ENCODE peak calls at places on chromosomes 12 and 14, in ten cellular contexts. V is IMR-90; U is EL; L is nucleus accumbens; N is RPMI7951; R is activated CD8-positive, alpha-beta memory T cell treated with anti-CD3 and anti-CD28 coated beads for 1 hour; D is mammary epithelial cell; Q is astrocyte of the spinal cord; C is iPS-NIHi11; S is heart right ventricle. J is an unnamed sample.

GRCh38 chr14:67544590-67544989 is 11.5 kb downstream of the PLEKHH1 start:
- DNase-seq in Q (no peak), U (no peak), D (no peak), S (no peak), R (no peak), N (no peak), L (no peak), V (no peak), C (no peak), J (no peak)

GRCh38 chr12:67517181-67517887 is 131.2 kb upstream of the DYRK2 start:
- DNase-seq in L (no peak), Q (peak), V (no peak), D (peak), R (no peak), C (peak), S (peak), U (no peak), N (peak), J (no peak)

GRCh38 chr12:121712462-121713256 is at the start of gene TMEM120B:
- DNase-seq in L (peak), V (peak), Q (peak), C (peak), S (peak), N (peak), D (peak), U (peak), R (peak), J (peak)

GRCh38 chr14:99756796-99757195 is 36.4 kb upstream of the EML1 start:
- DNase-seq in C (no peak), L (no peak), U (no peak), Q (peak), N (peak), V (no peak), S (no peak), D (no peak), R (no peak), J (no peak)

GRCh38 chr12:27331299-27331926 is 1.2 kb upstream of the BMAL2 start:
- DNase-seq in L (no peak), S (no peak), U (peak), C (peak), Q (peak), V (peak), R (no peak), D (peak), N (peak), J (no peak)

GRCh38 chr12:59650594-59651229 is 54.9 kb downstream of the SLC16A7 start:
- DNase-seq in C (no peak), L (no peak), V (peak), S (no peak), D (no peak), R (no peak), U (no peak), Q (peak), N (peak), J (no peak)

GRCh38 chr12:67772276-67773169 is 124.0 kb downstream of the DYRK2 start:
- DNase-seq in R (no peak), V (peak), Q (peak), S (no peak), D (no peak), C (peak), U (peak), N (peak), L (peak), J (no peak)

GRCh38 chr12:128784030-128784770 is 39.6 kb downstream of the SLC15A4 start:
- DNase-seq in D (no peak), U (no peak), Q (peak), R (no peak), S (no peak), L (no peak), C (no peak), V (peak), N (peak), J (no peak)

GRCh38 chr14:45716506-45716905 is 463.5 kb upstream of the MIS18BP1 start:
- DNase-seq in Q (peak), L (no peak), V (no peak), C (peak), D (no peak), U (no peak), N (peak), R (no peak), S (no peak), J (no peak)

GRCh38 chr14:73253721-73254120 is 16.4 kb downstream of the PAPLN start:
- DNase-seq in C (no peak), V (no peak), D (no peak), U (no peak), Q (no peak), N (no peak), S (no peak), R (no peak), L (no peak), J (no peak)

GRCh38 chr12:76183459-76184186 is 99.1 kb upstream of the NAP1L1 start:
- DNase-seq in L (peak), S (no peak), R (no peak), N (peak), U (peak), D (peak), V (peak), C (no peak), Q (peak), J (peak)

GRCh38 chr12:4653257-4653656 is 4.3 kb downstream of the NDUFA9 start:
- DNase-seq in Q (no peak), C (no peak), S (no peak), D (no peak), V (no peak), L (no peak), U (no peak), N (no peak), R (no peak), J (no peak)

GRCh38 chr12:53735556-53735955 is 8.3 kb upstream of the CALCOCO1 start:
- DNase-seq in D (no peak), S (peak), V (no peak), U (no peak), Q (no peak), R (no peak), C (no peak), L (no peak), N (no peak), J (no peak)

GRCh38 chr12:124318336-124319020 is 23.6 kb downstream of the RFLNA start:
- DNase-seq in R (no peak), S (no peak), Q (no peak), C (no peak), L (no peak), V (no peak), U (no peak), N (no peak), D (no peak), J (no peak)

GRCh38 chr12:87995581-87996178 is 33.5 kb downstream of the C12orf50 start:
- DNase-seq in C (peak), Q (peak), S (peak), D (peak), L (peak), V (peak), U (peak), R (no peak), N (peak), J (peak)

GRCh38 chr14:78043349-78043748 is 126.8 kb upstream of the NRXN3 start:
- DNase-seq in R (no peak), D (no peak), U (no peak), Q (no peak), L (no peak), V (no peak), N (no peak), S (no peak), C (no peak), J (no peak)

GRCh38 chr12:22333186-22333745 is 1.2 kb downstream of the ST8SIA1 start:
- DNase-seq in Q (peak), U (peak), C (no peak), D (no peak), L (no peak), R (no peak), N (peak), S (no peak), V (peak), J (no peak)

GRCh38 chr14:38209572-38210159 is 2.0 kb downstream of the SSTR1 start:
- DNase-seq in R (no peak), C (peak), V (no peak), L (no peak), U (peak), S (no peak), Q (no peak), D (no peak), N (no peak), J (no peak)

GRCh38 chr14:23551266-23552028 is at the start of gene ZFHX2:
- DNase-seq in R (peak), U (peak), D (peak), L (peak), N (peak), S (peak), V (peak), C (peak), Q (peak), J (peak)

GRCh38 chr14:22821193-22822016 is 6.2 kb upstream of the SLC7A7 start:
- DNase-seq in V (no peak), R (no peak), S (no peak), C (no peak), U (no peak), N (no peak), Q (peak), D (no peak), L (no peak), J (no peak)

GRCh38 chr14:101494826-101495225 is 66.5 kb upstream of the DIO3 start:
- DNase-seq in L (no peak), Q (no peak), R (no peak), V (no peak), U (no peak), D (no peak), C (no peak), S (no peak), N (no peak), J (peak)

GRCh38 chr12:98399532-98399931 is 115.9 kb upstream of the TMPO start:
- DNase-seq in S (no peak), R (peak), U (peak), Q (peak), V (peak), C (peak), D (peak), L (no peak), N (peak), J (no peak)

GRCh38 chr14:59507063-59507751 is 22.9 kb downstream of the JKAMP start:
- DNase-seq in N (peak), C (peak), U (peak), S (no peak), R (no peak), D (peak), V (peak), Q (peak), L (no peak), J (no peak)

GRCh38 chr14:69101331-69101826 is 51.5 kb downstream of the DCAF5 start:
- DNase-seq in N (peak), S (no peak), D (peak), L (no peak), V (peak), U (peak), C (peak), Q (peak), R (no peak), J (no peak)

GRCh38 chr14:99568567-99569560 is 35.1 kb downstream of the CCDC85C start:
- DNase-seq in C (no peak), V (peak), U (peak), S (peak), Q (peak), N (peak), R (no peak), L (no peak), D (no peak), J (peak)

GRCh38 chr12:115963030-115963480 is 314.4 kb downstream of the MED13L start:
- DNase-seq in R (no peak), L (no peak), Q (peak), C (no peak), S (no peak), N (peak), D (peak), U (peak), V (peak), J (no peak)

GRCh38 chr12:2813214-2813554 is 716 bp downstream of the ITFG2 start:
- DNase-seq in C (no peak), R (no peak), Q (no peak), D (no peak), S (no peak), U (no peak), L (no peak), V (no peak), N (no peak), J (no peak)

GRCh38 chr14:100413699-100414098 is 90.6 kb downstream of the SLC25A47 start:
- DNase-seq in Q (no peak), D (no peak), L (no peak), U (no peak), V (no peak), S (no peak), N (no peak), C (no peak), R (no peak), J (no peak)

GRCh38 chr14:94342334-94342934 is 19.3 kb upstream of the SERPINA6 start:
- DNase-seq in V (peak), S (peak), R (no peak), D (peak), L (peak), N (peak), Q (peak), U (peak), C (no peak), J (peak)

GRCh38 chr12:57461326-57461903 is 1.8 kb downstream of the GLI1 start:
- DNase-seq in Q (peak), V (peak), R (no peak), U (peak), N (peak), C (peak), D (peak), L (peak), S (peak), J (peak)

GRCh38 chr12:88639361-88639760 is 59.1 kb upstream of the KITLG start:
- DNase-seq in V (peak), R (no peak), Q (peak), N (no peak), L (no peak), U (no peak), S (no peak), D (no peak), C (no peak), J (no peak)

GRCh38 chr14:41235466-41235865 is 371.2 kb upstream of the LRFN5 start:
- DNase-seq in V (no peak), L (no peak), N (no peak), U (no peak), Q (no peak), C (no peak), D (no peak), S (no peak), R (no peak), J (no peak)

GRCh38 chr12:93946542-93947150 is 201.7 kb upstream of the PLXNC1 start:
- DNase-seq in R (no peak), U (peak), V (peak), S (no peak), N (peak), D (peak), C (no peak), Q (peak), L (no peak), J (no peak)

GRCh38 chr12:6386038-6386437 is 2.1 kb downstream of the LTBR start:
- DNase-seq in R (no peak), N (no peak), D (no peak), U (no peak), C (no peak), Q (no peak), V (no peak), S (no peak), L (no peak), J (no peak)

GRCh38 chr12:7628401-7628961 is 37.2 kb downstream of the APOBEC1 start:
- DNase-seq in C (peak), Q (no peak), L (no peak), S (no peak), V (no peak), U (no peak), R (no peak), N (no peak), D (no peak), J (no peak)

GRCh38 chr12:120903382-120903817 is 758 bp downstream of the SPPL3 start:
- DNase-seq in L (peak), Q (peak), D (peak), U (peak), R (peak), S (peak), C (peak), V (peak), N (peak), J (peak)

GRCh38 chr14:54818201-54819133 is 84.2 kb downstream of the GCH1 start:
- DNase-seq in U (peak), S (no peak), N (peak), L (no peak), V (peak), Q (peak), C (no peak), D (no peak), R (no peak), J (no peak)

GRCh38 chr12:69210661-69211060 is 28.7 kb upstream of the CPSF6 start:
- DNase-seq in V (no peak), S (no peak), L (no peak), C (no peak), D (no peak), U (no peak), R (no peak), N (no peak), Q (no peak), J (no peak)

J was measured in right atrium auricular region.